ENCODE peak calls at places on chromosomes 6 and 20, in seven cellular contexts. Q, C, W, K, S, L and E are unnamed samples.
A peak's percentile ranks its signal among the peaks of the same experiment; 100 is the strongest.

GRCh38 chr6:36823421-36824096 is 15.7 kb downstream of the CPNE5 start:
- DNase-seq in Q (no peak), C (peak; percentile 22), W (no peak), K (no peak), S (no peak), L (no peak), E (no peak)

GRCh38 chr6:48978016-48978415 is 485.0 kb downstream of the MMUT start:
- DNase-seq in Q (no peak), C (peak; percentile 48), W (no peak), K (peak; percentile 78), S (peak; percentile 49), L (no peak), E (no peak)

GRCh38 chr6:25962368-25963127 is at the start of gene TRIM38:
- DNase-seq in Q (peak; percentile 54), C (peak; percentile 94), W (no peak), K (peak; percentile 89), S (peak; percentile 80), L (no peak), E (peak; percentile 29)

GRCh38 chr6:15914553-15914952 is 214.3 kb upstream of the MYLIP start:
- DNase-seq in Q (no peak), C (no peak), W (no peak), K (no peak), S (no peak), L (no peak), E (no peak)

GRCh38 chr6:132719736-132720448 is 6.0 kb upstream of the VNN1 start:
- DNase-seq in Q (no peak), C (no peak), W (no peak), K (no peak), S (no peak), L (no peak), E (no peak)

GRCh38 chr6:169990095-169991030 is 238.9 kb downstream of the ERMARD start:
- DNase-seq in Q (no peak), C (no peak), W (no peak), K (no peak), S (no peak), L (no peak), E (no peak)

GRCh38 chr6:134740473-134741192 is 209.3 kb downstream of the ALDH8A1 start:
- DNase-seq in Q (no peak), C (peak; percentile 86), W (no peak), K (peak; percentile 60), S (peak; percentile 41), L (no peak), E (no peak)

GRCh38 chr6:1716396-1716795 is 106.7 kb downstream of the FOXC1 start:
- DNase-seq in Q (no peak), C (no peak), W (no peak), K (no peak), S (no peak), L (no peak), E (no peak)

DNA sequence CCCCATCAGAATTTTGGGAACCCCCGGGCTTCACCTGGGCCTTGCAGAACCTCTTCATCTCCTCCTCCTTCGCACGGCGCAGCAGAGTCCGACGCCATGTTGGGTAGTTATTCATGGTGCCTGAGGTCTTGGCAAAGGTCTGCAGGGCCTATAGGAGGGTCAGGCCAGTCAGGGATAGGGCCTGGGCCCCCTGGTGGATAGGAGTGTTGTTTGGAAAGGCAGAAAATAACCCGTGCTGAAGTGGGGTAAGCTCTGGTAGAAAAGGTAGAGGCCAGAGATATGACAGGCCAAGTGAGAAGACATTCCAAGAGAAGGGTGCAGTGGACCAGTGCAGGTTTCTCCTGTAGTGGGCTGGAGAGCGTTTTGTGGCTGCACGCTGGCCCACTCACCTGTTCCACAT is 4.9 kb downstream of the SMPD2 start:
- DNase-seq in Q (no peak), C (no peak), W (no peak), K (no peak), S (no peak), L (no peak), E (no peak)
- TF ChIP-seq CTCF in Q (no peak), C (no peak), W (no peak), K (no peak), S (no peak), L (no peak), E (no peak)

GRCh38 chr6:52953911-52954839 is 40.9 kb downstream of the GSTA4 start:
- DNase-seq in Q (no peak), C (peak; percentile 27), W (no peak), K (no peak), S (no peak), L (no peak), E (no peak)

GRCh38 chr6:52958546-52959255 is 36.4 kb downstream of the GSTA4 start:
- DNase-seq in Q (no peak), C (no peak), W (no peak), K (no peak), S (no peak), L (no peak), E (no peak)

DNA sequence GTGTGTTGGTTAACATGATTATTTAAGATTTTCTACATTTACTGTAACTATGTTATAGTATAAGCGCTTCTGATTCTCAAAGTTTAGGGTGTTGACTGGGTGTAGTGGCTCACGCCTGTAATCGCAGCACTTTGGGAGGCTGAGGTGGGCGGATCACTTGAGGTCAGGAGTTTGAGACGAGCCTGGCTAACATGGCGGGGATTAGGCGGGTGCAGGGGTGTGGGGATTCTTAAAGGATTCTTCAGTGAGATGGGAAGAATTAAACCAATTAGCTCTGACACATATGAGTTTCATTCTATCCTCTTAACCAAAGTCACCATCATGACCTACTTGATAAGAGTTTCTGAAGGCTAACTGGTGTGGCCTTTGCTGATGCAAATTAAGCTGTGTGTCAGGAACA is 39.2 kb downstream of the GSTA4 start:
- DNase-seq in Q (no peak), C (no peak), W (no peak), K (no peak), S (no peak), L (no peak), E (no peak)
- TF ChIP-seq CTCF in Q (no peak), C (no peak), W (no peak), K (no peak), S (no peak), L (no peak), E (no peak)

GRCh38 chr20:31514154-31515071 is at the start of gene HM13:
- DNase-seq in Q (peak; percentile 88), C (peak; percentile 92), W (peak; percentile 93), K (peak; percentile 94), S (peak; percentile 96), L (peak; percentile 98), E (peak; percentile 97)
- TF ChIP-seq CTCF in Q (peak; percentile 45), C (peak; percentile 74), W (peak; percentile 98), K (peak; percentile 99), S (peak; percentile 56), L (peak; percentile 98), E (peak; percentile 96)

DNA sequence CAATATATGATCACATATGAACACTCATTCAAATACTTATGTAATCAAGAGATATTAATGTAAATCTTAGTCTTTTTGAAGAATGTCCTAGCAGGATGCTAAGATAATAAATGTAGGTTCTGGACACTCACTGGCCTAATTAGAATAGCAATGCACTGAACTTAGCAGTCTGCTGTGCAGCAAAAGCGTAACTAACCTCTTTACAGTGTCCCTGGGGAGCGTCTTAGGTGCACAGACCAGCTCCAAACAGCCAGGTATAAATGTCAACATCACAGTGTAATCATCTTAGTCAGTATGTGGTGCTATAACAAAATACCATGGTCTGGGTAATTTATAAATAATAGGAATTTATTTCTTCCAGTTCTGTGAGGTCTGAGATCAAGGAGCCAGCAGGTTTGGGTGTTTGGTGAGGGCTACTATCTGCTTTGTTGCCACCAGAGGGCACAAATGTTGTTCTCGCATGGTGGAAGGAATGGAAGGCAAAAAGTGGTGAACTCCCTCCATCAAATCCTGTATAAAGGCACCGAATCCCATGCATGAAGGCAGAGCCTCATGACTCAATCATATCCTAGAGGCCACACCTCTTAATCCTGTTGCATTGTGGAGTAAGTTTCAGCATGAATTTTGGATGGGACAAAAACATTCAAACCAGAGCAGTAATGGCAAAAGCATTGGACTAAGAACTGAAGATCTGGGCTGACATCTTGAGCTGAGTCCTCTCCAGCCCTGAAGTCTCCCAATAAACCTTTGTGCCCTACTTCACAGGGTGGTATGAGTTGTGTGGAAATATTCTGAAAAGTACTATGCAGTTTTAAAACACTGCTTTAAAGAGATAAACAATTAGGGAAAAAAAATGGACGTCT is 41.8 kb upstream of the FOXO3 start:
- DNase-seq in Q (peak; percentile 54), C (peak; percentile 30), W (no peak), K (peak; percentile 33), S (peak; percentile 46), L (no peak), E (peak; percentile 18)
- TF ChIP-seq CTCF in Q (peak; percentile 63), C (peak; percentile 50), W (peak; percentile 41), K (peak; percentile 43), S (peak; percentile 68), L (peak; percentile 61), E (peak; percentile 68)

GRCh38 chr6:3887150-3887700 is 38.1 kb downstream of the FAM50B start:
- DNase-seq in Q (no peak), C (peak; percentile 66), W (no peak), K (peak; percentile 54), S (peak; percentile 49), L (no peak), E (no peak)
- TF ChIP-seq CTCF in Q (peak; percentile 46), C (peak; percentile 48), W (peak; percentile 57), K (peak; percentile 64), S (peak; percentile 58), L (no peak), E (no peak)

GRCh38 chr20:57335392-57335791 is 5.8 kb downstream of the SPO11 start:
- DNase-seq in Q (no peak), C (peak; percentile 12), W (no peak), K (no peak), S (peak; percentile 17), L (no peak), E (no peak)
- TF ChIP-seq CTCF in Q (peak; percentile 31), C (no peak), W (no peak), K (no peak), S (peak; percentile 32), L (peak; percentile 53), E (no peak)